ENCODE peak calls at places on chromosomes 7 and 10, in four cellular contexts. One of them, this sample, is unnamed.
A peak's percentile ranks its signal among the peaks of the same experiment; 100 is the strongest.

GRCh38 chr10:99532687-99533495 is at the start of gene NKX2-3:
- DNase-seq in neural progenitor cell: peak; percentile 92
- DNase-seq in lung: peak; percentile 38
- DNase-seq in MCF 10A: no peak
- DNase-seq in this sample: peak; percentile 75

GRCh38 chr7:144459635-144460034 is 56.1 kb upstream of the NOBOX start:
- DNase-seq in neural progenitor cell: no peak
- DNase-seq in MCF 10A: no peak
- DNase-seq in lung: no peak
- DNase-seq in this sample: no peak

GRCh38 chr7:128841961-128842673 is 11.9 kb downstream of the FLNC start:
- DNase-seq in neural progenitor cell: peak; percentile 77
- DNase-seq in lung: no peak
- DNase-seq in MCF 10A: peak; percentile 47
- DNase-seq in this sample: peak; percentile 88

GRCh38 chr10:73096452-73097304 is at the start of gene P4HA1:
- DNase-seq in neural progenitor cell: peak; percentile 98
- DNase-seq in lung: peak; percentile 98
- DNase-seq in MCF 10A: peak; percentile 95
- DNase-seq in this sample: peak; percentile 99

GRCh38 chr7:121515181-121515580 is 119.1 kb upstream of the FAM3C start:
- DNase-seq in lung: no peak
- DNase-seq in MCF 10A: no peak
- DNase-seq in neural progenitor cell: no peak
- DNase-seq in this sample: no peak

GRCh38 chr10:69268761-69269416 is 9.4 kb upstream of the HK1 start:
- DNase-seq in neural progenitor cell: no peak
- DNase-seq in MCF 10A: peak; percentile 39
- DNase-seq in lung: no peak
- DNase-seq in this sample: no peak

GRCh38 chr7:132578050-132578370 is 1.7 kb upstream of the PLXNA4 start:
- DNase-seq in neural progenitor cell: no peak
- DNase-seq in lung: no peak
- DNase-seq in MCF 10A: no peak
- DNase-seq in this sample: no peak

GRCh38 chr7:22586806-22587180 is 86.8 kb upstream of the STEAP1B start:
- DNase-seq in lung: no peak
- DNase-seq in MCF 10A: peak; percentile 66
- DNase-seq in neural progenitor cell: peak; percentile 56
- DNase-seq in this sample: no peak

GRCh38 chr7:137935849-137936508 is 65.9 kb downstream of the CREB3L2 start:
- DNase-seq in lung: no peak
- DNase-seq in neural progenitor cell: no peak
- DNase-seq in MCF 10A: no peak
- DNase-seq in this sample: no peak

GRCh38 chr10:79242620-79243152 is 104.6 kb upstream of the PPIF start:
- DNase-seq in lung: no peak
- DNase-seq in neural progenitor cell: peak; percentile 88
- DNase-seq in MCF 10A: peak; percentile 66
- DNase-seq in this sample: peak; percentile 78

GRCh38 chr7:78175744-78176143 is 377.2 kb downstream of the PHTF2 start:
- DNase-seq in lung: no peak
- DNase-seq in MCF 10A: no peak
- DNase-seq in neural progenitor cell: no peak
- DNase-seq in this sample: no peak

GRCh38 chr7:134834689-134835462 is 55.4 kb downstream of the CALD1 start:
- DNase-seq in neural progenitor cell: no peak
- DNase-seq in lung: no peak
- DNase-seq in MCF 10A: no peak
- DNase-seq in this sample: no peak

GRCh38 chr7:33076737-33077136 is 14.2 kb upstream of the NT5C3A start:
- DNase-seq in neural progenitor cell: no peak
- DNase-seq in lung: no peak
- DNase-seq in MCF 10A: no peak
- DNase-seq in this sample: no peak

GRCh38 chr7:1169409-1170368 is 9.7 kb upstream of the ZFAND2A start:
- DNase-seq in lung: peak; percentile 84
- DNase-seq in MCF 10A: peak; percentile 56
- DNase-seq in neural progenitor cell: peak; percentile 75
- DNase-seq in this sample: peak; percentile 90

GRCh38 chr7:37604078-37604477 is 79.5 kb upstream of the GPR141 start:
- DNase-seq in MCF 10A: no peak
- DNase-seq in lung: no peak
- DNase-seq in neural progenitor cell: no peak
- DNase-seq in this sample: no peak

GRCh38 chr7:150848561-150849115 is 3.7 kb upstream of the AOC1 start:
- DNase-seq in lung: no peak
- DNase-seq in neural progenitor cell: no peak
- DNase-seq in MCF 10A: no peak
- DNase-seq in this sample: no peak

GRCh38 chr7:34612671-34613070 is 45.3 kb upstream of the NPSR1 start:
- DNase-seq in neural progenitor cell: peak; percentile 4
- DNase-seq in MCF 10A: peak; percentile 12
- DNase-seq in lung: no peak
- DNase-seq in this sample: no peak

GRCh38 chr10:2989292-2989947 is 77.9 kb upstream of the PFKP start:
- DNase-seq in lung: no peak
- DNase-seq in MCF 10A: no peak
- DNase-seq in neural progenitor cell: no peak
- DNase-seq in this sample: no peak

GRCh38 chr10:115030483-115031200 is 62.5 kb upstream of the ATRNL1 start:
- DNase-seq in MCF 10A: no peak
- DNase-seq in lung: no peak
- DNase-seq in neural progenitor cell: peak; percentile 44
- DNase-seq in this sample: no peak

GRCh38 chr10:115033898-115034297 is 59.3 kb upstream of the ATRNL1 start:
- DNase-seq in neural progenitor cell: no peak
- DNase-seq in MCF 10A: no peak
- DNase-seq in lung: no peak
- DNase-seq in this sample: no peak

GRCh38 chr10:115026041-115026779 is 67.0 kb upstream of the ATRNL1 start:
- DNase-seq in neural progenitor cell: no peak
- DNase-seq in MCF 10A: no peak
- DNase-seq in lung: no peak
- DNase-seq in this sample: no peak

GRCh38 chr10:115028419-115028818 is 64.7 kb upstream of the ATRNL1 start:
- DNase-seq in MCF 10A: no peak
- DNase-seq in neural progenitor cell: no peak
- DNase-seq in lung: no peak
- DNase-seq in this sample: no peak

DNA sequence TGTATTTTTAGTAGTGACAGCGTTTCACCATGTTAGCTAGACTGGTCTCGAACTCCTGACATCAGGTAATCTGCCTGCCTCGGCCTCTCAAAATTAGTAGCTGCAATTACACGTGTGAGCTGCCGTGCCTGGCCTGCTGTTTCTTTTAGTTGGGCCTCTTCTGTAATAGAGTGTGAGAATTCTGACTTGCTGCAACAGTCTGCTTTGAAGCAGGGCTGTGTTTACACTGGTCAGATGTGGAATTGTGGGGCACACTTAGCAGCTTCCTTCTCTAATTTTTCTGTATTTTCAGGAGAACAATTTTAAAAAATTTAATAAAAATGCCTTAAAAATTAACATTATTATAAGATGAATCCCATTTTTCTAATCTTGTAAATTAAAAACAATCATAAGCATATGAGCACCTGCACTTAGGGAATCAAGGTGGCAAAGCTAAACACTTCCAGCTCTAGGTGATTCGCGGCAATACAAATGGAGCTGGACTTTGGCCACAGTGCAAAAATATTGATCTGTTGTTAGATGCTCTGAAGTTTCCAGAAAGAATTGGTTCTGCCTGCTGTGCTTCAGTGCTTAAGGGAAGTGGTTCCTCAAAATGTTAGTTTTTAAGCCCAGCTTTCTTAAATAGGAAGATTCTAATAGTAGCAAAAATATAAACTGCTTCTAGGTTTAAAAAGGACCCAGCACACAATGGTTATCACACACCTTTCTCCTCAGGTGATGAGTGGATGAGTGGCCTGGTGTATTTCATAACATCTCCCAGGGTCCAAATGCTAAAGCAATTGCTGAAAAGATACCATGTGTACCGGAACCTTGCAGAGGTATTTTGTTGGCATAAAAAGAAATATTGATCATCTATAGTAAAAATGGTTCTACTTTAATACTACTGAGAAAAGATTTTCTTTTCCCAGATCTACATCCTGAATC is 63.5 kb upstream of the ATRNL1 start:
- DNase-seq in neural progenitor cell: no peak
- DNase-seq in lung: no peak
- DNase-seq in MCF 10A: no peak
- DNase-seq in this sample: no peak
- TF ChIP-seq CTCF in neural progenitor cell: no peak
- TF ChIP-seq CTCF in lung: no peak
- TF ChIP-seq CTCF in MCF 10A: no peak
- TF ChIP-seq CTCF in this sample: no peak

GRCh38 chr7:133789951-133790350 is 337.2 kb upstream of the LRGUK start:
- DNase-seq in MCF 10A: no peak
- DNase-seq in lung: no peak
- DNase-seq in neural progenitor cell: peak; percentile 23
- DNase-seq in this sample: no peak
- TF ChIP-seq CTCF in MCF 10A: no peak
- TF ChIP-seq CTCF in lung: no peak
- TF ChIP-seq CTCF in neural progenitor cell: peak; percentile 16
- TF ChIP-seq CTCF in this sample: no peak

DNA sequence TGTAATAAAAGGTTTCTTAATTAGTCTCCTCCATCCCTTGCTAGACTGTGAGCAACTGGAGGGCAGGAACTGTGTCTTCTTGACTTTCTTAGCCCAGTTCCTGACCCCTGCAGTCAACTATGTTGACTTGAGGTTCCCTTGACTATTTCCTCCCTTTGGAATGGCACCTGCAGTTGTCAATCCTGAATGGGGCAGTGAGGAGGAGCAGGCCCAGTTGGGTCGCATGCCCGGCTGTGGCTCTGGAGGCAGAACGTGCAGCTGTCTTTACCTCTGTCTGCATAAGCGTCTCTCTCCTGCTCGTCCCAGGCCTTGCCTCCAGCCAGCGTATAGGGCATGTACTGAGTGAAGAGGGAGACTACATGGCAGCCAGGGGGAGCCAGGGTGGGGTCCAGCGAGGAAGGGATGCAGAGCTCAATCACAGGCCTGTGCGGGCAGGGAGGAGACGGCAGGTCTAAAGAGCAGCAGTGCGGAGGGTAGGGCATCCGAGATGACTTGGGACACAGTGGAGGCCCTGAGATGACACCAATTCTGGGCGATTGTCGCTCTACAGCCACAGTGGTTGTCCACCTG is 26.8 kb downstream of the PYROXD2 start:
- DNase-seq in lung: no peak
- DNase-seq in MCF 10A: no peak
- DNase-seq in neural progenitor cell: peak; percentile 16
- DNase-seq in this sample: no peak
- TF ChIP-seq CTCF in lung: no peak
- TF ChIP-seq CTCF in MCF 10A: no peak
- TF ChIP-seq CTCF in neural progenitor cell: peak; percentile 8
- TF ChIP-seq CTCF in this sample: peak; percentile 10

GRCh38 chr10:101287922-101288638 is 58.8 kb upstream of the LBX1 start:
- DNase-seq in MCF 10A: peak; percentile 44
- DNase-seq in neural progenitor cell: peak; percentile 80
- DNase-seq in lung: no peak
- DNase-seq in this sample: no peak
- TF ChIP-seq CTCF in MCF 10A: peak; percentile 9
- TF ChIP-seq CTCF in neural progenitor cell: peak; percentile 57
- TF ChIP-seq CTCF in lung: no peak
- TF ChIP-seq CTCF in this sample: peak; percentile 15